ENCODE peak calls at places on chromosomes 11 and 22, in six cellular contexts. R, T, M, N, B and Q are unnamed samples.

GRCh38 chr11:26028294-26028954 is 303.5 kb upstream of the ANO3 start:
- DNase-seq in M (peak), T (no peak), N (no peak), B (no peak), R (no peak), Q (peak)

GRCh38 chr11:61698173-61698965 is 18.2 kb downstream of the DAGLA start:
- DNase-seq in R (no peak), B (no peak), N (no peak), M (no peak), T (no peak), Q (peak)

GRCh38 chr11:65920035-65920802 is 993 bp downstream of the DRAP1 start:
- DNase-seq in T (no peak), N (no peak), B (no peak), R (no peak), M (no peak), Q (no peak)

GRCh38 chr22:41565403-41566054 is 4.7 kb downstream of the CSDC2 start:
- DNase-seq in M (peak), T (peak), B (peak), R (peak), N (no peak), Q (peak)

GRCh38 chr11:117717485-117718314 is 79.3 kb downstream of the DSCAML1 start:
- DNase-seq in B (peak), R (no peak), T (peak), N (no peak), M (no peak), Q (peak)

GRCh38 chr22:37675930-37676571 is 615 bp downstream of the LGALS1 start:
- DNase-seq in N (peak), R (no peak), B (peak), M (no peak), T (no peak), Q (no peak)

GRCh38 chr11:84905411-84905810 is 721.7 kb downstream of the DLG2 start:
- DNase-seq in N (no peak), R (peak), B (peak), T (no peak), M (peak), Q (no peak)

GRCh38 chr11:40306938-40307548 is 1152.4 kb downstream of the LRRC4C start:
- DNase-seq in M (peak), T (peak), B (no peak), R (peak), N (no peak), Q (peak)

GRCh38 chr11:57791321-57792059 is 29.9 kb downstream of the CTNND1 start:
- DNase-seq in M (no peak), B (peak), N (no peak), R (no peak), T (no peak), Q (no peak)

GRCh38 chr11:75272821-75273301 is 32.3 kb downstream of the TPBGL start:
- DNase-seq in M (no peak), T (no peak), R (no peak), N (no peak), B (no peak), Q (no peak)

GRCh38 chr11:106403751-106404150 is 326.3 kb downstream of the AASDHPPT start:
- DNase-seq in T (no peak), N (no peak), R (no peak), B (no peak), M (no peak), Q (no peak)